ENCODE peak calls at places on chromosomes 12 and 14, in nine cellular contexts. L is cardiac muscle cell, X is pancreas, V is transverse colon, G is DND-41, Q is colonic mucosa, T is Caco-2, I is bronchial epithelial cell, K is mucosa of descending colon. N is an unnamed sample.

GRCh38 chr12:115660211-115660805 is 617.2 kb downstream of the MED13L start:
- DNase-seq in L (peak; percentile 69), X (no peak), V (peak; percentile 71), G (no peak), Q (peak; percentile 66), T (no peak), I (no peak), K (peak; percentile 70), N (no peak)

GRCh38 chr12:93128332-93128707 is 199.2 kb upstream of the EEA1 start:
- DNase-seq in L (no peak), X (no peak), V (no peak), G (no peak), Q (no peak), T (no peak), I (no peak), K (no peak), N (no peak)

GRCh38 chr12:97512696-97513095 is 50.1 kb downstream of the RMST start:
- DNase-seq in L (no peak), X (no peak), V (no peak), G (no peak), Q (no peak), T (no peak), I (no peak), K (no peak), N (no peak)

GRCh38 chr12:28936221-28936620 is 212.9 kb upstream of the FAR2 start:
- DNase-seq in L (no peak), X (no peak), V (no peak), G (no peak), Q (no peak), T (no peak), I (no peak), K (no peak), N (no peak)

GRCh38 chr12:111426341-111427185 is 20.8 kb downstream of the SH2B3 start:
- DNase-seq in L (no peak), X (no peak), V (peak; percentile 59), G (no peak), Q (peak; percentile 77), T (no peak), I (no peak), K (peak; percentile 66), N (no peak)

GRCh38 chr12:130632582-130633174 is 83.4 kb downstream of the RIMBP2 start:
- DNase-seq in L (no peak), X (no peak), V (peak; percentile 39), G (no peak), Q (peak; percentile 38), T (no peak), I (no peak), K (peak; percentile 58), N (no peak)

GRCh38 chr12:84046869-84047268 is 865.7 kb downstream of the SLC6A15 start:
- DNase-seq in L (no peak), X (no peak), V (no peak), G (no peak), Q (no peak), T (no peak), I (no peak), K (no peak), N (no peak)

GRCh38 chr14:22997676-22998323 is 12.1 kb downstream of the C14orf93 start:
- DNase-seq in L (no peak), X (no peak), V (no peak), G (no peak), Q (no peak), T (no peak), I (no peak), K (no peak), N (no peak)

GRCh38 chr14:35215110-35215872 is 76.9 kb upstream of the PSMA6 start:
- DNase-seq in L (peak; percentile 76), X (no peak), V (no peak), G (no peak), Q (no peak), T (peak; percentile 36), I (peak; percentile 59), K (peak; percentile 9), N (no peak)

GRCh38 chr14:91019673-91020072 is 40.8 kb downstream of the RPS6KA5 start:
- DNase-seq in L (no peak), X (no peak), V (no peak), G (no peak), Q (no peak), T (no peak), I (no peak), K (no peak), N (no peak)

GRCh38 chr12:120125029-120125428 is 8.5 kb upstream of the RAB35 start:
- DNase-seq in L (no peak), X (no peak), V (no peak), G (no peak), Q (no peak), T (no peak), I (no peak), K (no peak), N (no peak)

GRCh38 chr14:37588956-37589737 is 5.9 kb downstream of the FOXA1 start:
- DNase-seq in L (no peak), X (no peak), V (peak; percentile 24), G (no peak), Q (peak; percentile 42), T (peak; percentile 50), I (peak; percentile 63), K (peak; percentile 49), N (no peak)

GRCh38 chr14:37586783-37587428 is 8.1 kb downstream of the FOXA1 start:
- DNase-seq in L (no peak), X (no peak), V (no peak), G (no peak), Q (no peak), T (no peak), I (peak; percentile 39), K (no peak), N (no peak)

GRCh38 chr14:37587438-37587837 is 7.6 kb downstream of the FOXA1 start:
- DNase-seq in L (no peak), X (no peak), V (no peak), G (no peak), Q (no peak), T (no peak), I (no peak), K (no peak), N (no peak)

GRCh38 chr14:37588667-37588955 is 6.4 kb downstream of the FOXA1 start:
- DNase-seq in L (no peak), X (no peak), V (peak; percentile 56), G (no peak), Q (peak; percentile 55), T (no peak), I (peak; percentile 53), K (peak; percentile 66), N (no peak)

DNA sequence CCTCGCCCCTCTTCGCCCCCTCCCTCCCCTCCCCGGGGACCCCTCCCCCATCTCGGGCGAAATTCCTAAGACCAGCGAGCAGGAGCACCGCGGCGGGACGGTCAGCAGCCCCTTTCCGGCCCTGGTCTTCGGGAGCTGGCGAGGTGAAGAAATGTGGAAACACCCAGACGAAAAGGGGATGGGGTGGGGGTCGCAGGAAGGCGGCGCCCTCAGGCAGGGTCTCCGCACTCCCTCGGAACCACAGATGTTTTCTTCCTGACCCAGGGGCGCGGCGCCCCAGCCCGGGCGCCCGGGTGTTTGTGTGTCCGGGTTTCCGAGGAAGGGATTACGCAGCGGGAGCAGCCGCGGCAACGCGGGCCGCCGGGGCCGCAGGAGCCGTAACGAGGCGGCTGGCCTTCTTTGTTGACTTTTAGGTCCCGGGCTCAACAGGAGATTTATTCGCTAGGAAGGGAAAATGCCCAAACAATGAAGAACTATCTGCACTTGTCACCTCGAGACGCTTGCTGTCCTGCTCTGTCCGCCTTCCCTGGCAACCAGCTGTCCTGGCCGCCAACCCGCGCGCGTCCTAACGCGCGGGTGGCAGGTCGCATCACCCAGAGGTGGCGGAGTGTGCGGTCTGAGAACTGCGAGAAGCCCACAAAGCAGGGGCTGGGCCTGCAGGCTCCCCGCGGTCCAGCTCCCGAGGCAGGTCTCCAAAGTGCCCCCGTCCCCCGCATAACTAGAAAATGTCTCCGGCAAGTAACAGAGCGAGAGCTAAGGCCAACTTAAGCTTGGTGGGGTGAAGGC is 7.0 kb downstream of the FOXA1 start:
- DNase-seq in L (no peak), X (no peak), V (no peak), G (no peak), Q (no peak), T (peak; percentile 78), I (peak; percentile 26), K (peak; percentile 36), N (no peak)
- H3K4me3 ChIP-seq in L (peak overlapping the region; percentile 8), X (peak overlapping the region; percentile 10), V (peak overlapping the region; percentile 57), G (no peak overlapping the region), Q (peak overlapping the region; percentile 28), T (peak overlapping the region; percentile 92), I (peak overlapping the region; percentile 49), K (peak overlapping the region; percentile 14), N (no peak overlapping the region)

GRCh38 chr12:7905071-7905470 is 30.9 kb downstream of the SLC2A3 start:
- DNase-seq in L (peak; percentile 53), X (no peak), V (no peak), G (no peak), Q (no peak), T (no peak), I (no peak), K (no peak), N (no peak)

DNA sequence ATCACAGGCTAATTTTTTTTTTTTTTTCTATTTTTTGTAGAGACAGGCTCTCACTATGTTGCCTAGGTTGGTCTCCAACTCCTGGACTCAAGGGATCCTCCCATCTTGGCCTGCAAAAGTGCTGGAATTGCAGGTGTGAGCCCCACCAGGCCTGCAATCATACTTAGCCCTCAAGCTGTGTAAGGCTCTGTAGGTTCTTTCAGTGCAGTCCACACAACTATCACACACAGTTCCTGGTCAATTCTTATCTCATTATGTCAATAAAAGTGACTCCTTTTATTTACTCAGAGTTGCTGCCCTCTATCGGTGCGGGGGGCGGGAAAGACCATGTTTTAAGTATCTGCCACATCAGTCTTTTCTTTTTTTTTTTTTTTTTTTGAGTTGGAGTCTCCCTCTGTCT is 29.0 kb downstream of the SLC2A3 start:
- DNase-seq in L (peak; percentile 48), X (peak; percentile 74), V (peak; percentile 33), G (no peak), Q (peak; percentile 64), T (peak; percentile 96), I (peak; percentile 47), K (peak; percentile 67), N (no peak)
- TF ChIP-seq CTCF in L (peak; percentile 38), X (peak; percentile 9), V (peak; percentile 36), G (no peak), Q (peak; percentile 14), T (peak; percentile 83), I (peak; percentile 7), K (no peak), N (peak; percentile 24)

GRCh38 chr14:57519051-57519450 is 25.4 kb upstream of the CCDC198 start:
- DNase-seq in L (no peak), X (no peak), V (no peak), G (no peak), Q (no peak), T (no peak), I (no peak), K (no peak), N (no peak)
- H3K36me3 ChIP-seq in L (no peaks in the 10 kb centered on the region), X (no peaks in the 10 kb centered on the region), V (no peaks in the 10 kb centered on the region), G (no peaks in the 10 kb centered on the region), Q (no peaks in the 10 kb centered on the region), T (no peaks in the 10 kb centered on the region), I (no peaks in the 10 kb centered on the region), K (no peaks in the 10 kb centered on the region), N (no peaks in the 10 kb centered on the region)

DNA sequence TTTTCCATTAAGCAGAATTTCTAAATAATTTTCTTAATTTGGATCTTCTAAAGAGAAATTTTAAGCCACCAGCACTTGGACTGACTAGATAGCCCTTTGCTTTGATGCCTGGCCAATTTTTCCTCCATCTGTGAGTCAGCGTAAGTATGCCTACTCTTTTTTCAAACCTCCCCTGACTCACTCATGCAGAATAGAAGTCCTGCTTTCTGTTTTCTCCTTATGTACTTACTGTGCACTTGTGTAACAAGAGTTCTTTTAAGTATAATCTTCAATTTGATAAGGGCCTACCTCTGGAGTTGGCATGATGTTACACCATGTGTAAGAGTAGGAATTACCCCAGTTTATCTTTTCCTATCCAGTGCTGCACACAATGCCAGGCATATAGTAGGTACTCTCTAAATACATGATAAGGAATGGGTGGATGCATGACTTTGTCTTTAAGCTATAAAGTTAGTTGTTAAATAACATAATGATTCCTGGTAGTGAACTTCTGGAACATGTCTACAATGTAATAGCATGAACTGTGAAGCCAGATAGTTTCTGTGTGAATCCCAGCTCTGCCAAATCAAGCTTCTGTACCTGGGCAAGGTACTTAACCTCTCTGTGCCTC is 329.6 kb downstream of the TMTC2 start:
- DNase-seq in L (peak; percentile 91), X (peak; percentile 72), V (no peak), G (no peak), Q (no peak), T (no peak), I (peak; percentile 93), K (peak; percentile 11), N (no peak)
- H3K4me3 ChIP-seq in L (no peak overlapping the region), X (peak overlapping the region; percentile 30), V (no peak overlapping the region), G (no peak overlapping the region), Q (no peak overlapping the region), T (no peak overlapping the region), I (no peak overlapping the region), K (no peak overlapping the region), N (no peak overlapping the region)